ENCODE peak calls at places on chromosomes 2 and 18, in five cellular contexts. S is astrocyte; E is fibroblast of lung; W is effector memory CD4-positive, alpha-beta T cell; X is thoracic aorta. B is an unnamed sample. For H3K9me3, the result is how much of the 10 kb centered on the place peaks cover.

GRCh38 chr2:224982226-224982625 is 60.0 kb downstream of the DOCK10 start:
- DNase-seq in E (peak), W (no peak), S (peak), X (no peak), B (no peak)

GRCh38 chr2:9975328-9975727 is 23.8 kb downstream of the GRHL1 start:
- DNase-seq in X (no peak), W (no peak), S (peak), E (peak), B (no peak)

GRCh38 chr2:104702451-104702850 is 151.5 kb upstream of the POU3F3 start:
- DNase-seq in X (no peak), E (no peak), S (no peak), W (no peak), B (no peak)

GRCh38 chr2:239454507-239454906 is 53.7 kb upstream of the HDAC4 start:
- DNase-seq in W (no peak), E (no peak), S (no peak), X (no peak), B (no peak)

GRCh38 chr2:237446333-237446654 is 32.3 kb upstream of the COL6A3 start:
- DNase-seq in E (peak), S (no peak), W (no peak), X (no peak), B (no peak)

GRCh38 chr2:85741811-85742507 is 11.8 kb upstream of the ATOH8 start:
- DNase-seq in S (peak), X (peak), W (no peak), E (peak), B (no peak)

GRCh38 chr2:162125138-162125537 is 26.9 kb downstream of the GCG start:
- DNase-seq in E (no peak), W (no peak), S (peak), X (no peak), B (no peak)

GRCh38 chr2:226423498-226423960 is 376.1 kb downstream of the IRS1 start:
- DNase-seq in E (peak), W (peak), S (peak), X (no peak), B (peak)

GRCh38 chr2:194559964-194560363 is 1097.1 kb upstream of the SLC39A10 start:
- DNase-seq in W (no peak), E (no peak), X (no peak), S (no peak), B (no peak)

GRCh38 chr18:36378194-36378593 is 80.7 kb downstream of the FHOD3 start:
- DNase-seq in S (no peak), E (no peak), X (no peak), W (no peak), B (no peak)

GRCh38 chr2:38146302-38146916 is 70.5 kb upstream of the CYP1B1 start:
- DNase-seq in X (peak), W (no peak), E (peak), S (peak), B (no peak)

GRCh38 chr2:223058952-223059716 is 7.1 kb downstream of the KCNE4 start:
- DNase-seq in X (no peak), S (peak), E (peak), W (no peak), B (no peak)

GRCh38 chr18:58005885-58006523 is 38.0 kb upstream of the NEDD4L start:
- DNase-seq in S (peak), X (no peak), E (peak), W (no peak), B (no peak)

GRCh38 chr18:36481201-36481657 is 183.7 kb downstream of the FHOD3 start:
- DNase-seq in E (no peak), X (no peak), W (no peak), S (no peak), B (no peak)

GRCh38 chr2:66370824-66371223 is 64.1 kb upstream of the MEIS1 start:
- DNase-seq in E (no peak), S (no peak), W (no peak), X (no peak), B (no peak)

GRCh38 chr2:29114841-29115609 is at the start of gene CLIP4:
- DNase-seq in S (peak), E (peak), X (no peak), W (peak), B (peak)

GRCh38 chr2:144097440-144098225 is 422.3 kb downstream of the ZEB2 start:
- DNase-seq in W (no peak), E (no peak), S (no peak), X (no peak), B (no peak)

GRCh38 chr18:2337552-2338141 is 233.7 kb downstream of the METTL4 start:
- DNase-seq in X (no peak), W (peak), E (peak), S (no peak), B (peak)

GRCh38 chr2:40488927-40489677 is 37.2 kb upstream of the SLC8A1 start:
- DNase-seq in E (peak), S (peak), W (no peak), X (no peak), B (no peak)

GRCh38 chr2:108278631-108279030 is 10.1 kb upstream of the SULT1C2 start:
- DNase-seq in X (no peak), E (peak), S (peak), W (no peak), B (no peak)

GRCh38 chr2:235021752-235022151 is 69.9 kb downstream of the SH3BP4 start:
- DNase-seq in E (peak), X (no peak), W (no peak), S (peak), B (no peak)

GRCh38 chr2:239717706-239718105 is 307.4 kb downstream of the NDUFA10 start:
- DNase-seq in E (no peak), X (no peak), W (no peak), S (no peak), B (no peak)

GRCh38 chr2:187369471-187369870 is 78.6 kb downstream of the CALCRL start:
- DNase-seq in S (no peak), W (no peak), X (no peak), E (peak), B (no peak)

GRCh38 chr2:241780939-241781569 is 4.4 kb downstream of the GAL3ST2 start:
- DNase-seq in X (no peak), S (no peak), W (no peak), E (no peak), B (no peak)

GRCh38 chr2:120803764-120804335 is 68.2 kb downstream of the GLI2 start:
- DNase-seq in X (no peak), S (peak), E (no peak), W (no peak), B (no peak)

GRCh38 chr2:176668879-176669395 is 399.7 kb downstream of the MTX2 start:
- DNase-seq in W (no peak), E (no peak), S (no peak), X (no peak), B (no peak)

GRCh38 chr18:48766487-48766886 is 184.3 kb downstream of the SMAD7 start:
- DNase-seq in S (no peak), X (no peak), W (no peak), E (no peak), B (no peak)

GRCh38 chr18:28163201-28163778 is 13.6 kb downstream of the CDH2 start:
- DNase-seq in X (no peak), W (no peak), S (peak), E (no peak), B (no peak)

GRCh38 chr2:133711226-133711625 is 143.0 kb upstream of the NCKAP5 start:
- DNase-seq in W (no peak), S (no peak), E (no peak), X (no peak), B (no peak)

GRCh38 chr2:148704247-148704646 is 59.7 kb downstream of the EPC2 start:
- DNase-seq in W (no peak), S (no peak), X (no peak), E (no peak), B (no peak)
- H3K9me3 ChIP-seq in W (under half), S (under half), X (under half), E (under half), B (under half)

GRCh38 chr2:46711156-46711555 is 204.4 kb downstream of the MCFD2 start:
- DNase-seq in W (no peak), S (peak), E (no peak), X (no peak), B (no peak)
- H3K27ac ChIP-seq in W (no peak), S (no peak), E (no peak), X (no peak), B (no peak)

GRCh38 chr2:72389447-72389846 is 241.8 kb upstream of the CYP26B1 start:
- DNase-seq in S (no peak), W (no peak), E (no peak), X (no peak), B (no peak)

GRCh38 chr2:72386288-72386687 is 238.6 kb upstream of the CYP26B1 start:
- DNase-seq in E (no peak), X (no peak), W (no peak), S (no peak), B (no peak)
- H3K9me3 ChIP-seq in E (under half), X (under half), W (under half), S (under half), B (under half)

GRCh38 chr2:127216593-127216992 is 3.5 kb downstream of the CYP27C1 start:
- DNase-seq in X (no peak), E (no peak), S (no peak), W (no peak), B (no peak)
- H3K27ac ChIP-seq in X (no peak), E (no peak), S (no peak), W (no peak), B (no peak)

GRCh38 chr18:78645216-78645615 is 334.4 kb upstream of the SALL3 start:
- DNase-seq in S (no peak), W (no peak), E (no peak), X (no peak), B (no peak)

GRCh38 chr18:78643981-78644380 is 335.6 kb upstream of the SALL3 start:
- DNase-seq in W (no peak), X (no peak), E (no peak), S (no peak), B (no peak)

GRCh38 chr18:78650926-78651325 is 328.7 kb upstream of the SALL3 start:
- DNase-seq in E (no peak), S (no peak), X (no peak), W (no peak), B (no peak)

GRCh38 chr18:78649421-78649820 is 330.2 kb upstream of the SALL3 start:
- DNase-seq in S (no peak), E (no peak), X (no peak), W (no peak), B (no peak)

GRCh38 chr18:78647018-78647417 is 332.6 kb upstream of the SALL3 start:
- DNase-seq in W (no peak), E (no peak), S (no peak), X (no peak), B (no peak)
- H3K9me3 ChIP-seq in W (under half), E (under half), S (under half), X (under half), B (under half)

GRCh38 chr2:157257312-157258252 is at the start of gene GALNT5:
- DNase-seq in S (peak), E (peak), W (no peak), X (no peak), B (no peak)
- H3K27ac ChIP-seq in S (peak), E (peak), W (no peak), X (peak), B (no peak)

GRCh38 chr2:82652117-82652516 is 1807.0 kb downstream of the SUCLG1 start:
- DNase-seq in E (no peak), S (no peak), X (no peak), W (no peak), B (no peak)
- H3K9me3 ChIP-seq in E (under half), S (under half), X (under half), W (under half), B (under half)

GRCh38 chr2:24721470-24721869 is 71.7 kb downstream of the PTRHD1 start:
- DNase-seq in X (peak), S (peak), W (no peak), E (peak), B (no peak)
- H3K27ac ChIP-seq in X (peak), S (no peak), W (no peak), E (no peak), B (no peak)

B was measured in naive thymus-derived CD4-positive, alpha-beta T cell.